ENCODE peak calls at places on chromosomes 16 and 17, in six cellular contexts. V is upper lobe of right lung, O is pancreas, M is Karpas-422, S is AG04449, W is AG04450. D is an unnamed sample.

GRCh38 chr17:43545383-43545632 is 832 bp downstream of the ETV4 start:
- DNase-seq in W (no peak), M (peak), O (no peak), V (no peak), S (no peak), D (no peak)

GRCh38 chr17:42087736-42088705 is 10.3 kb downstream of the ZNF385C start:
- DNase-seq in M (no peak), S (no peak), W (no peak), O (no peak), V (no peak), D (no peak)

GRCh38 chr17:56597495-56597990 is 4.0 kb downstream of the NOG start:
- DNase-seq in S (no peak), M (no peak), V (no peak), O (peak), W (no peak), D (no peak)

GRCh38 chr17:31674717-31675349 is 184.2 kb downstream of the COPRS start:
- DNase-seq in O (no peak), W (no peak), M (no peak), V (no peak), S (no peak), D (no peak)

GRCh38 chr16:65618335-65618734 is 496.5 kb upstream of the CDH11 start:
- DNase-seq in W (no peak), O (no peak), S (no peak), V (no peak), M (no peak), D (no peak)

GRCh38 chr16:68126395-68126794 is 41.2 kb downstream of the NFATC3 start:
- DNase-seq in O (no peak), W (no peak), S (no peak), V (no peak), M (no peak), D (no peak)

GRCh38 chr16:65098916-65099315 is 22.9 kb downstream of the CDH11 start:
- DNase-seq in W (no peak), O (no peak), M (no peak), V (no peak), S (no peak), D (no peak)

GRCh38 chr16:47019563-47019962 is 46.1 kb upstream of the DNAJA2 start:
- DNase-seq in M (no peak), O (no peak), S (no peak), V (no peak), W (no peak), D (no peak)

GRCh38 chr17:2468270-2468669 is 43.4 kb downstream of the METTL16 start:
- DNase-seq in O (no peak), W (peak), M (no peak), V (no peak), S (no peak), D (peak)

GRCh38 chr17:38731526-38732294 is 1.6 kb downstream of the CISD3 start:
- DNase-seq in S (no peak), O (no peak), M (no peak), W (no peak), V (no peak), D (no peak)

GRCh38 chr16:69932691-69933392 is 18.3 kb upstream of the CLEC18A start:
- DNase-seq in V (no peak), S (no peak), W (no peak), M (no peak), O (no peak), D (no peak)

GRCh38 chr16:87484487-87485331 is 8.1 kb downstream of the ZCCHC14 start:
- DNase-seq in M (no peak), S (no peak), V (no peak), W (no peak), O (no peak), D (no peak)

GRCh38 chr17:47208744-47209488 is at the start of gene MYL4:
- DNase-seq in S (no peak), O (no peak), M (no peak), W (no peak), V (no peak), D (no peak)

GRCh38 chr17:73065376-73065775 is 27.1 kb downstream of the SLC39A11 start:
- DNase-seq in M (no peak), O (no peak), W (no peak), V (no peak), S (no peak), D (no peak)

GRCh38 chr16:9033125-9033830 is 58.2 kb upstream of the HAPSTR1 start:
- DNase-seq in V (no peak), W (no peak), M (peak), S (no peak), O (no peak), D (no peak)

GRCh38 chr16:90046122-90046970 is 27.1 kb upstream of the DBNDD1 start:
- DNase-seq in W (no peak), O (no peak), M (no peak), S (no peak), V (peak), D (no peak)

GRCh38 chr17:57400648-57401047 is 144.3 kb downstream of the MSI2 start:
- DNase-seq in M (no peak), O (no peak), S (no peak), W (no peak), V (no peak), D (no peak)

GRCh38 chr16:83847371-83848225 is 39.8 kb downstream of the HSBP1 start:
- DNase-seq in O (no peak), M (peak), V (no peak), S (no peak), W (no peak), D (no peak)

GRCh38 chr17:80264048-80264792 is 3.6 kb downstream of the RNF213 start:
- DNase-seq in V (peak), O (no peak), S (no peak), W (no peak), M (peak), D (no peak)

GRCh38 chr17:31610301-31610910 is 218.9 kb downstream of the RAB11FIP4 start:
- DNase-seq in V (no peak), O (no peak), M (peak), W (no peak), S (no peak), D (no peak)

GRCh38 chr16:83717308-83717707 is 90.5 kb upstream of the HSBP1 start:
- DNase-seq in M (peak), W (no peak), S (no peak), V (no peak), O (no peak), D (no peak)

GRCh38 chr16:82195917-82196494 is 26.0 kb upstream of the MPHOSPH6 start:
- DNase-seq in S (no peak), W (no peak), O (no peak), V (no peak), M (no peak), D (peak)

GRCh38 chr16:49778202-49778601 is 77.7 kb downstream of the ZNF423 start:
- DNase-seq in V (no peak), S (no peak), O (no peak), M (no peak), W (no peak), D (no peak)

DNA sequence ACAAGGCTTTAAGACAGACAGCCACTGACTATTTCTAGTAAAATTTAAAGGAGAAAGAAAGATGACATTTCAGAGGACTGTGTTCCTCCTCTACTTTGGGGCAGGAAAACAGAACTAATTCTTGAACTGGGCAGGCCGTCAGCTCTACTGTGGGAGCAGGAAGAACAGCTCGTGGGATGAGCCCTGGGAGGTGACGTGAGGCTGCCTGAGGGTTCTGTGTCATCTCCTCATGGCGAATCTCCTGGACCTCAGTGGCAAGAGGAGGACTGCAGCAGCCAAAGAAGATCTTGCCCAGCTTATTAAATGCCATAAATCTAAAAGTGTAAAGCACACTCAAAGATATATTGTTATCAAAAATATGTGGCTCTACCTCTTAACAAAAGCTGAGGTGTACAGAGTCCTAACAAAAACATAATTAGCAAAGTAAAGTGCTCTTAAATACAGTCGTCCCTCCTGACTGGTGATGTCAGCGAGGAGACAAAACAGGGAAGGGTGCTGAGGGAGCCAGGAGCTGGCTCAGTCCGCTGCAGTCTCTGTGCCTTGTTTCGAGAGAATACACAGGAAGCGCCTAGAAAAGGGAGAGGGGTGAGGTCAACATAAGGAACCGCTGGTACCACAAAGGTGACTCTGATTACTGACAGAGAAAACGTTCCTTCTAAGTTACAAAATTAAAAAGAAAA is 58.0 kb downstream of the CREBBP start:
- DNase-seq in W (no peak), V (no peak), S (no peak), M (no peak), O (no peak), D (no peak)
- H3K4me3 ChIP-seq in W (no peak), V (no peak), S (no peak), M (no peak), O (no peak), D (no peak)

GRCh38 chr17:68207651-68208253 is 40.1 kb upstream of the AMZ2 start:
- DNase-seq in S (no peak), W (no peak), M (no peak), V (no peak), O (no peak), D (no peak)
- H3K4me3 ChIP-seq in S (no peak), W (no peak), M (peak), V (no peak), O (no peak), D (no peak)

DNA sequence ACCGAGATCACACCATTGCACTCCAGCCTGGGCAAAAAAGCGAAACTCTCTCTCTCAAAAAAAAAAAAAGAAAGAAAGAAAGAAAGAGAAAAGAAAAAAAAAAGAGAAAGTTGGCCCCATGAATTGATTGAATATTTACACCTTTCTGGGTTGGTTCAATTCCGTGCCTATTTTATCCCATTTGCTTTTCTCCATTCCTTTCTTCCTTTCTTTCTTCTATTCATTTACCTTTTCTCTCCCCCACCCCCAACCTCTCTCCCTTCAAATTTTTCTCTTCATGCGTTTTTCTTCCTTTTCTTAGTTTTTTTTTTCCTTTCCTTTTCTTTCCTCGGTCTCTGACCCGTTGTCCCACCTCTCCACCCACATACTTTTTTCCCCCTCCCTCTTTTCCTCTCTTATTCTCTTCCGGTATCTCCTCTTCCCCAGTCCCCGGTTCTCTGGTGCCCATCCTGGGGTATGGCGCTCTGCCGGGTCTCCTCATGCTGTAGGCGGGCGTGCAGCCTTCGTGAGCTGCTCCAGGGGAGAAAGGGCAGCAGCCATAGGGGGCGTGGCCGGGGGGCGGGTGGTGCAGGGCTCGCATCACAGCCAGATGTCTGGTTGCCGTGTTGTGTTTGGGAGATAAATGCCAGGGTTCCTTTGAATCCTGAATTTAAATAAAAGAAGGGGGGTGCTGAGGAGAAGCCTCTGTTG is 5.3 kb upstream of the COL1A1 start:
- DNase-seq in O (no peak), S (no peak), V (no peak), M (peak), W (no peak), D (no peak)
- H3K4me3 ChIP-seq in O (no peak), S (peak), V (no peak), M (no peak), W (peak), D (peak)

GRCh38 chr17:61253293-61253801 is 146.3 kb upstream of the TBX2 start:
- DNase-seq in M (no peak), O (no peak), S (no peak), W (no peak), V (no peak), D (no peak)
- H3K4me3 ChIP-seq in M (no peak), O (no peak), S (no peak), W (no peak), V (no peak), D (no peak)

DNA sequence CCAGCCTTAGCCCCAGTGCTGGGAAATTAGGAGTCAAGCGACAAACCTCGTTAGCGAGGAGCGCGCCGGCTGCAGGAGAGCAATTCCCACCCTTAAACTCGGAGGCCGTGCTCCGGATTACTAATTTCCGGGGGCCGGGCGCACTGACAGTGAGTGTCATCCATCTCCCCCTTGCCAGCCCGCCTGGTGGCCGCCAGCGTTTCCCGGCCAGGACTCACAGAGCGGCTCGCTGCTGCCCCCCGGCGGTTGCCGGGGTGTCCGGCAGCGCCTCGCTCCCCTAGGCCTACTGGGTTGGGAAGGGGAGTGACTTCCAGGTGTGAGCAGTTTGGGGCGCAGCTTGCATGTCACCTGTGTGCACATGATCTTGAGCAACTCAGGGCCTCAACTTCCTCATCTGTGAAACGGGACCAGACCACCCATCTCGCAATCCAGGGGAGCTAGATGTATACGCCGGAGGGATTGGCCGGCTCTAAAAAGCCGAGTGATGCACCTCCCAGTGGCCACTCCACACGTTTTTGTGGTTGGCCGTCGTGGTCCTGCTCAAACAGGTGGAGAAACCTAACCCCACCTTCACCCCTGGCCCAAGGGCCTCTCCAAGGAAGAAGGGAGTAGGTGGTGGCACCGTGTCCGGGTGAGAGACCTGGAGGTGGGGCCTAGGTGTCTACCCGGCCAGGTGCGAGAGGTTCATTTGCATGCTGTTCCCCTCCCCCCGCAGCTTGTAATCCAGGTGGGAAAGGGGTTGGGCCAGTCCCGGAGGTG is 2.5 kb upstream of the GSE1 start:
- DNase-seq in S (no peak), O (peak), M (peak), W (peak), V (peak), D (peak)
- H3K4me3 ChIP-seq in S (peak), O (peak), M (no peak), W (no peak), V (peak), D (peak)

GRCh38 chr17:48600244-48601098 is 4.3 kb downstream of the HOXB6 start:
- DNase-seq in W (no peak), S (no peak), O (no peak), M (no peak), V (no peak), D (no peak)
- H3K4me3 ChIP-seq in W (no peak), S (peak), O (no peak), M (no peak), V (no peak), D (no peak)

DNA sequence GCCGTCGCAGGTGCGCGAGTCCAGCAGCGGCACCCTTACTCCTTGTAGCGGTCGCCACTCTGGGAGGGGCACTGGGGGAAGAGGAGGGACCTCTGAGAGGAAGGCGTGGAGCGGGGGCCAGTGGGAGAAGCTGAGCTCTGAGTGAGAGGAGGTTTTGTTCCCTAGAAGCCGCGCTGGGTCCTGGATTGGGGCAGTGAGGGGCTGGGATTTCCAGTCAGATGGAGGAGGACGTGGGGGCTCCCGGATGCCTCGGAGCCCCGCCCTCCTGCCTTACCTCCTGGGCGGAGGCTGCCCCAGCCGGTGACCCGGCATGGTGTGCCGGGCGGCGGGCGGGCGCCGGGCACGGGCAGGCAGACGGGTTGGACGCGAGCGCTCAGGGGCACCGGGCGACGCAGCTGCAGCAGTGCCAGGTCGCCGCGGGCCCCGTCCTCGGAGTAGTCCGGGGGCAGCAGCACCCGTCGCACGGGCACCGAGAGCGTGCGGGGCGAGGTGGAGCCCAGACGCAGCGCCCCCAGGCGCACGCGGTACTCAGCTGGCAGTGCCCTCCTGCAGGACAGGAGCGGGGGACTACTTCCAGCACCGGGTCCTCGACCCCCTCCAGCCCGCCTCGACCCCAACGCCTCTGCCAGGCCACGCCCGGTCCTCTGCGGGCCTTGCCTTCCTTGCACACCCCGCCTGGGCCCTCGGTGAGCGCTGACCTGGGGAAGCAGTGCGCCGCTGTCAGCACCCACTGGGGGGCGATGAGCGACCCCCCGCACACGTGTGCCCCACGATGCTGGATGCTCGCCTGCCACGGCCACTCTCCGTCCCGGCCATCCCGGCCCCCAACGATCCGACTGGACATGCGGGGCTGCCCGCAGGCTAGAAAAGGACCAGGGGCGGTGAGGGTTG is 2.0 kb downstream of the PRSS33 start:
- DNase-seq in M (no peak), O (peak), W (no peak), S (no peak), V (peak), D (no peak)
- H3K4me3 ChIP-seq in M (no peak), O (no peak), W (no peak), S (no peak), V (peak), D (no peak)

DNA sequence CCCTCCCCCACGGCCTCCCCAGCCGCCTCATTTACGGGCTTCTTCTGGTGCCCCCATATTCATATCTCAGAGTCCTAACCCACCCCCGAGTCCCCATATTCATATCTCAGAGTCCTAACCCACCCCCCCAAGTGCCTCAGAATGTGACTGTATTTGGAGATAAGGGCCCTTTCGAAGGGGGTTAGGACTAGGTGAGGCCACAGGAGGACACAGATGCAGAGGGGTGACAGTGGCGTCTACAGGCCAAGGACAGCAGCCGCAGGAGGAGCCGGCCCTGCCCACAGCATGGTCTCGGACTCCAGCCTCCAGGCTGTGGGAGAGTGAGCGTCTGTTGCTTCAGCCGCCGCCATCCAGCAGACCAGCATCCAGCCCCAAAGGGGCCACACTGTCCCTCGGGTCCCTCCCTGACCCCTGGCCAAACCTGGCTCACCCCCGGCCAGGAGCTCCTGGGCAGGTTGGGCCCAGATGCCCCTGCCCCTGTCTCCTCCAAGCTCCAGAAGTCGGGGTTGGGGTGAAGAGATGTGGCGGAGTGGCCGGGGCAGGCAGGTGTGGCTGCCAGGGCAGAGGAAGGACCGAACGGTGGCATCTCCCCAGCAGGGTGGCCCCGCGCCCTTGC is 25.5 kb downstream of the CACNA1H start:
- DNase-seq in O (no peak), M (no peak), S (no peak), V (no peak), W (no peak), D (no peak)
- H3K4me3 ChIP-seq in O (no peak), M (no peak), S (no peak), V (no peak), W (no peak), D (no peak)

GRCh38 chr17:82004485-82005455 is 17.9 kb downstream of the CENPX start:
- DNase-seq in W (no peak), V (no peak), S (no peak), O (no peak), M (no peak), D (no peak)

GRCh38 chr17:82005701-82006348 is 16.9 kb downstream of the CENPX start:
- DNase-seq in V (no peak), W (no peak), S (no peak), O (no peak), M (no peak), D (no peak)

GRCh38 chr17:82000803-82001649 is 21.7 kb downstream of the CENPX start:
- DNase-seq in S (no peak), O (no peak), V (no peak), M (no peak), W (no peak), D (no peak)

GRCh38 chr17:82001657-82002056 is 21.0 kb downstream of the CENPX start:
- DNase-seq in W (no peak), S (no peak), V (no peak), O (no peak), M (no peak), D (no peak)

GRCh38 chr17:82003411-82004381 is 19.0 kb downstream of the CENPX start:
- DNase-seq in V (no peak), S (peak), O (no peak), W (peak), M (no peak), D (peak)
- H3K4me3 ChIP-seq in V (no peak), S (no peak), O (no peak), W (no peak), M (no peak), D (no peak)